ENCODE peak calls at places on chromosomes 7 and 10, in five cellular contexts. One of them, this sample, is unnamed.

GRCh38 chr7:93601363-93601762 is 26.8 kb upstream of the CALCR start:
- DNase-seq in AG09319: no peak
- DNase-seq in T-helper 2 cell: no peak
- DNase-seq in activated naive CD4-positive, alpha-beta T cell treated with anti-CD3 and anti-CD28 coated beads, Interleukin-2, amount 50 U/mL, for 16 hours: no peak
- DNase-seq in H9: peak; percentile 24
- DNase-seq in this sample: no peak

GRCh38 chr10:50421026-50421719 is 169.9 kb upstream of the ASAH2 start:
- DNase-seq in H9: peak; percentile 55
- DNase-seq in activated naive CD4-positive, alpha-beta T cell treated with anti-CD3 and anti-CD28 coated beads, Interleukin-2, amount 50 U/mL, for 16 hours: peak; percentile 16
- DNase-seq in AG09319: no peak
- DNase-seq in T-helper 2 cell: no peak
- DNase-seq in this sample: peak; percentile 73

GRCh38 chr10:89391882-89392756 is at the start of gene IFIT1:
- DNase-seq in activated naive CD4-positive, alpha-beta T cell treated with anti-CD3 and anti-CD28 coated beads, Interleukin-2, amount 50 U/mL, for 16 hours: no peak
- DNase-seq in T-helper 2 cell: peak; percentile 34
- DNase-seq in AG09319: peak; percentile 85
- DNase-seq in H9: peak; percentile 37
- DNase-seq in this sample: peak; percentile 56

GRCh38 chr10:33327750-33328149 is 6.7 kb downstream of the NRP1 start:
- DNase-seq in activated naive CD4-positive, alpha-beta T cell treated with anti-CD3 and anti-CD28 coated beads, Interleukin-2, amount 50 U/mL, for 16 hours: no peak
- DNase-seq in AG09319: no peak
- DNase-seq in H9: no peak
- DNase-seq in T-helper 2 cell: no peak
- DNase-seq in this sample: no peak

GRCh38 chr10:11715815-11716494 is 26.2 kb upstream of the ECHDC3 start:
- DNase-seq in H9: no peak
- DNase-seq in AG09319: no peak
- DNase-seq in T-helper 2 cell: no peak
- DNase-seq in activated naive CD4-positive, alpha-beta T cell treated with anti-CD3 and anti-CD28 coated beads, Interleukin-2, amount 50 U/mL, for 16 hours: no peak
- DNase-seq in this sample: no peak

GRCh38 chr7:18873674-18874341 is 243.6 kb downstream of the TWIST1 start:
- DNase-seq in T-helper 2 cell: no peak
- DNase-seq in H9: peak; percentile 51
- DNase-seq in activated naive CD4-positive, alpha-beta T cell treated with anti-CD3 and anti-CD28 coated beads, Interleukin-2, amount 50 U/mL, for 16 hours: no peak
- DNase-seq in AG09319: no peak
- DNase-seq in this sample: peak; percentile 15

GRCh38 chr7:74477188-74477587 is 23.5 kb downstream of the GTF2IRD1 start:
- DNase-seq in AG09319: no peak
- DNase-seq in H9: no peak
- DNase-seq in activated naive CD4-positive, alpha-beta T cell treated with anti-CD3 and anti-CD28 coated beads, Interleukin-2, amount 50 U/mL, for 16 hours: no peak
- DNase-seq in T-helper 2 cell: no peak
- DNase-seq in this sample: no peak

GRCh38 chr7:129952164-129952652 is 552 bp downstream of the UBE2H start:
- DNase-seq in AG09319: no peak
- DNase-seq in activated naive CD4-positive, alpha-beta T cell treated with anti-CD3 and anti-CD28 coated beads, Interleukin-2, amount 50 U/mL, for 16 hours: peak; percentile 17
- DNase-seq in H9: peak; percentile 44
- DNase-seq in T-helper 2 cell: peak; percentile 13
- DNase-seq in this sample: peak; percentile 36

This sample was measured in ELF-1.